ENCODE peak calls at places on chromosomes 16 and 17, in four cellular contexts. One of them, this sample, is unnamed.
A peak's percentile ranks its signal among the peaks of the same experiment; 100 is the strongest.

GRCh38 chr16:79537584-79537983 is 63.0 kb downstream of the MAF start:
- DNase-seq in central memory CD4-positive, alpha-beta T cell: no peak
- DNase-seq in tibial artery: no peak
- DNase-seq in mucosa of gallbladder: no peak
- DNase-seq in this sample: no peak

GRCh38 chr17:43779145-43780125 is 658 bp upstream of the DUSP3 start:
- DNase-seq in central memory CD4-positive, alpha-beta T cell: no peak
- DNase-seq in tibial artery: peak; percentile 48
- DNase-seq in mucosa of gallbladder: no peak
- DNase-seq in this sample: no peak

GRCh38 chr16:58027341-58028167 is 2.0 kb downstream of the MMP15 start:
- DNase-seq in central memory CD4-positive, alpha-beta T cell: no peak
- DNase-seq in tibial artery: no peak
- DNase-seq in mucosa of gallbladder: no peak
- DNase-seq in this sample: no peak

GRCh38 chr17:81537856-81538555 is 9.8 kb downstream of the FSCN2 start:
- DNase-seq in central memory CD4-positive, alpha-beta T cell: no peak
- DNase-seq in tibial artery: no peak
- DNase-seq in mucosa of gallbladder: no peak
- DNase-seq in this sample: no peak

GRCh38 chr17:36888236-36888957 is 48.9 kb upstream of the LHX1 start:
- DNase-seq in central memory CD4-positive, alpha-beta T cell: no peak
- DNase-seq in tibial artery: no peak
- DNase-seq in mucosa of gallbladder: no peak
- DNase-seq in this sample: no peak

GRCh38 chr16:81891734-81892364 is 112.8 kb downstream of the PLCG2 start:
- DNase-seq in central memory CD4-positive, alpha-beta T cell: no peak
- DNase-seq in tibial artery: no peak
- DNase-seq in mucosa of gallbladder: no peak
- DNase-seq in this sample: no peak

GRCh38 chr17:27469256-27469655 is 13.0 kb downstream of the KSR1 start:
- DNase-seq in central memory CD4-positive, alpha-beta T cell: no peak
- DNase-seq in tibial artery: no peak
- DNase-seq in mucosa of gallbladder: no peak
- DNase-seq in this sample: no peak

GRCh38 chr16:9850716-9851115 is 331.5 kb downstream of the GRIN2A start:
- DNase-seq in central memory CD4-positive, alpha-beta T cell: no peak
- DNase-seq in tibial artery: no peak
- DNase-seq in mucosa of gallbladder: no peak
- DNase-seq in this sample: no peak

GRCh38 chr17:59391026-59391425 is 59.6 kb downstream of the YPEL2 start:
- DNase-seq in central memory CD4-positive, alpha-beta T cell: no peak
- DNase-seq in tibial artery: no peak
- DNase-seq in mucosa of gallbladder: no peak
- DNase-seq in this sample: no peak

GRCh38 chr17:9959377-9959981 is 54.4 kb upstream of the RCVRN start:
- DNase-seq in central memory CD4-positive, alpha-beta T cell: no peak
- DNase-seq in tibial artery: no peak
- DNase-seq in mucosa of gallbladder: no peak
- DNase-seq in this sample: no peak

GRCh38 chr16:12229759-12230594 is 253.4 kb downstream of the SNX29 start:
- DNase-seq in central memory CD4-positive, alpha-beta T cell: no peak
- DNase-seq in tibial artery: no peak
- DNase-seq in mucosa of gallbladder: no peak
- DNase-seq in this sample: no peak

GRCh38 chr17:31931781-31932180 is 5.0 kb upstream of the SUZ12 start:
- DNase-seq in central memory CD4-positive, alpha-beta T cell: no peak
- DNase-seq in tibial artery: no peak
- DNase-seq in mucosa of gallbladder: no peak
- DNase-seq in this sample: no peak

GRCh38 chr17:9842057-9842758 is 16.5 kb downstream of the GLP2R start:
- DNase-seq in central memory CD4-positive, alpha-beta T cell: no peak
- DNase-seq in tibial artery: peak; percentile 75
- DNase-seq in mucosa of gallbladder: peak; percentile 77
- DNase-seq in this sample: no peak

This sample was measured in keratinocyte.